ENCODE peak calls at places on chromosomes 12 and 14, in four cellular contexts. One of them, this sample, is unnamed.

GRCh38 chr14:76957224-76957881 is 71.2 kb downstream of the IRF2BPL start:
- DNase-seq in K562: no peak
- DNase-seq in A549: no peak
- DNase-seq in HepG2: no peak
- DNase-seq in this sample: no peak

GRCh38 chr14:40129162-40129561 is 696.9 kb upstream of the FBXO33 start:
- DNase-seq in A549: no peak
- DNase-seq in K562: no peak
- DNase-seq in HepG2: no peak
- DNase-seq in this sample: no peak

GRCh38 chr12:104763163-104763805 is 194.8 kb downstream of the SLC41A2 start:
- DNase-seq in K562: no peak
- DNase-seq in HepG2: no peak
- DNase-seq in A549: no peak
- DNase-seq in this sample: no peak

GRCh38 chr12:132466241-132467188 is 23.4 kb upstream of the FBRSL1 start:
- DNase-seq in K562: no peak
- DNase-seq in A549: no peak
- DNase-seq in HepG2: no peak
- DNase-seq in this sample: no peak

GRCh38 chr12:46292754-46293402 is 24.0 kb upstream of the SLC38A1 start:
- DNase-seq in HepG2: peak
- DNase-seq in A549: no peak
- DNase-seq in K562: no peak
- DNase-seq in this sample: no peak

GRCh38 chr14:51869426-51870113 is 9.2 kb downstream of the GNG2 start:
- DNase-seq in HepG2: no peak
- DNase-seq in K562: no peak
- DNase-seq in A549: no peak
- DNase-seq in this sample: no peak

GRCh38 chr12:32494676-32495075 is 95.3 kb downstream of the FGD4 start:
- DNase-seq in HepG2: no peak
- DNase-seq in K562: no peak
- DNase-seq in A549: no peak
- DNase-seq in this sample: no peak

GRCh38 chr12:131494141-131494733 is 216.7 kb upstream of the SFSWAP start:
- DNase-seq in HepG2: no peak
- DNase-seq in A549: no peak
- DNase-seq in K562: no peak
- DNase-seq in this sample: no peak

GRCh38 chr12:111359914-111360276 is 9.0 kb downstream of the PHETA1 start:
- DNase-seq in HepG2: no peak
- DNase-seq in K562: no peak
- DNase-seq in A549: no peak
- DNase-seq in this sample: no peak

GRCh38 chr12:111361717-111362576 is 6.9 kb downstream of the PHETA1 start:
- DNase-seq in K562: no peak
- DNase-seq in HepG2: peak
- DNase-seq in A549: no peak
- DNase-seq in this sample: no peak

GRCh38 chr12:111361073-111361716 is 7.7 kb downstream of the PHETA1 start:
- DNase-seq in A549: no peak
- DNase-seq in HepG2: no peak
- DNase-seq in K562: no peak
- DNase-seq in this sample: no peak

GRCh38 chr12:111360325-111360930 is 8.5 kb downstream of the PHETA1 start:
- DNase-seq in HepG2: no peak
- DNase-seq in A549: no peak
- DNase-seq in K562: no peak
- DNase-seq in this sample: no peak

GRCh38 chr12:111359231-111359913 is 9.5 kb downstream of the PHETA1 start:
- DNase-seq in HepG2: no peak
- DNase-seq in K562: no peak
- DNase-seq in A549: no peak
- DNase-seq in this sample: no peak
- TF ChIP-seq NR3C1 in HepG2: no peak
- TF ChIP-seq NR3C1 in K562: no peak
- TF ChIP-seq NR3C1 in A549: no peak
- TF ChIP-seq NR3C1 in this sample: no peak

GRCh38 chr12:115257791-115258190 is 573.8 kb upstream of the TBX3 start:
- DNase-seq in HepG2: no peak
- DNase-seq in A549: no peak
- DNase-seq in K562: no peak
- DNase-seq in this sample: no peak
- TF ChIP-seq USF2 in HepG2: no peak
- TF ChIP-seq USF2 in A549: no peak
- TF ChIP-seq USF2 in K562: no peak
- TF ChIP-seq USF2 in this sample: no peak

GRCh38 chr12:48889679-48890078 is 24.0 kb upstream of the RND1 start:
- DNase-seq in A549: no peak
- DNase-seq in HepG2: no peak
- DNase-seq in K562: no peak
- DNase-seq in this sample: no peak
- TF ChIP-seq NR3C1 in A549: no peak
- TF ChIP-seq NR3C1 in HepG2: no peak
- TF ChIP-seq NR3C1 in K562: no peak
- TF ChIP-seq NR3C1 in this sample: no peak

DNA sequence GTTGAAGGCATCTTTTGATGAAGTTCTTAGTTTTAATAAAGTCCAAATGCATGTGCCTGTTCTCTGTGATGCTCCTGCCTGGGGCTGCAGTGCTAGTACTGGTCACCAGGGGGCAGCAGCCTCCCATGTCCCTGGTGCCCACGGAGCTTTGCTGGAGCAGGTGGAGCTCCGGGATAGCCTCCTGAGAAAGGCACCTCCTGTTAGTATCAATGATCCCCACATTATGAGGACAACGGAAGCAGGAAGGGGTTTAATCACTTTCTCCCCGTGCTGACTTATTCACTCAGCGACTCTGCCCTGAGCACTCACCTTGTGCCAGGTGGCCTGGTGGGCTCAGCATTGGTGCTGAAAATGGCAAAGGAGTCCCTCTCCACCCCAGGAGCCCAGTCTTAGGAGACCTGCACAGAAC is 123.0 kb upstream of the PZP start:
- DNase-seq in A549: peak
- DNase-seq in K562: peak
- DNase-seq in HepG2: peak
- DNase-seq in this sample: peak
- TF ChIP-seq USF2 in A549: no peak
- TF ChIP-seq USF2 in K562: no peak
- TF ChIP-seq USF2 in HepG2: no peak
- TF ChIP-seq USF2 in this sample: no peak

GRCh38 chr14:82432531-82432930 is 898.9 kb upstream of the SEL1L start:
- DNase-seq in K562: no peak
- DNase-seq in HepG2: no peak
- DNase-seq in A549: no peak
- DNase-seq in this sample: no peak
- TF ChIP-seq NR3C1 in K562: no peak
- TF ChIP-seq NR3C1 in HepG2: no peak
- TF ChIP-seq NR3C1 in A549: no peak
- TF ChIP-seq NR3C1 in this sample: no peak

GRCh38 chr12:128914908-128915563 is 61.8 kb downstream of the GLT1D1 start:
- DNase-seq in A549: no peak
- DNase-seq in K562: no peak
- DNase-seq in HepG2: no peak
- DNase-seq in this sample: no peak

GRCh38 chr12:128918910-128919309 is 65.6 kb downstream of the GLT1D1 start:
- DNase-seq in K562: no peak
- DNase-seq in A549: no peak
- DNase-seq in HepG2: no peak
- DNase-seq in this sample: no peak

GRCh38 chr12:128918481-128918880 is 65.2 kb downstream of the GLT1D1 start:
- DNase-seq in A549: no peak
- DNase-seq in K562: no peak
- DNase-seq in HepG2: no peak
- DNase-seq in this sample: no peak

GRCh38 chr12:128916425-128916824 is 63.1 kb downstream of the GLT1D1 start:
- DNase-seq in K562: no peak
- DNase-seq in HepG2: no peak
- DNase-seq in A549: no peak
- DNase-seq in this sample: no peak

GRCh38 chr12:128920468-128920867 is 67.2 kb downstream of the GLT1D1 start:
- DNase-seq in A549: no peak
- DNase-seq in HepG2: no peak
- DNase-seq in K562: no peak
- DNase-seq in this sample: no peak
- TF ChIP-seq USF2 in A549: no peak
- TF ChIP-seq USF2 in HepG2: no peak
- TF ChIP-seq USF2 in K562: no peak
- TF ChIP-seq USF2 in this sample: no peak

DNA sequence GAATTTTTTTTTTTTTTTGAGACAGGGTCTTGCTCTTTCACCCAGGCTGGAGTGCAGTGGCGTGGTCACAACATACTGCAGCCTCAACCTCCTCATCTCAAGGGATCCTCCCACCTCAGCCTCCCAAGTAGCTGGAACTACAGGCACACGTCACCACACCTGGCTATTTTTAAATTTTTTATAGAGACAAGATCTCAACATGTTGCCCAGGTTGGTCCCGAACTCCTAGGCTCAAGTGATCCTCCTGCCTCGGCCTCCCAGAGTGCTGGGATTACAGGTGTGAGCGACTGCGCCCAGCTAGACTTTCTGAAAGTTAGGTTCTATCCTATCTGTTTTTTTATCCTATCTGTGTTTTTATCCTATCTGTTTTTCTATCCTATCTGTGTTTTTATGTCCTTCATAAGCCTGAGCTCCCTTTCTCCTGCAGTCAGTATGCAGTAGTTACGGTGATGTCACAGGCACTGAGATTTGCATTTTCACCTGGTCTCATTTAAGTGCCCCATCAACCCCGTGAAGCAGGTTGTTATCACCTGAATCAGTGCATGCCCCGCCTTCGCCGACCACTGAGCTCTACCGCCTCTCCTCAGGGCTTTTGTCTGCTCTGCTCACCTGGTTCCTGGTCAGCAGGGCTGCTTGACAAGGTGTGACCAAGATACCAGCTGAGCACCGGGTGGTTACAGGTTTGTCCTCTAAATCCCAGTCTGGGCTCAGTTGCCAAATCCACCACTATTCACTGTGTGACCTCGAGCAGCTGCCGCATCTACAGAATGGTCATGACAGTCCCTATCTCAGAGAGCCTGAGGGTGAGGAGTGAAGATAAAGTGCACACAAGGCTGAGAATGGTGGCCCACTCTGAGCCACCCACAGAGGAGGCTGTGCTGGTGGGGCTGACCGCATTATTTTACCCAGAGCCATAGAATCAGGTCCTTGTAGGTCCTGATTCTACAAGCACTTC is 33.1 kb downstream of the SYNDIG1L start:
- DNase-seq in A549: no peak
- DNase-seq in HepG2: no peak
- DNase-seq in K562: no peak
- DNase-seq in this sample: no peak
- TF ChIP-seq NR3C1 in A549: no peak
- TF ChIP-seq NR3C1 in HepG2: no peak
- TF ChIP-seq NR3C1 in K562: no peak
- TF ChIP-seq NR3C1 in this sample: no peak